ENCODE peak calls at places on chromosomes 5 and 9, in ten cellular contexts. X is nephron progenitor cell, L is left lung, P is MCF 10A, K is vagina, I is uterus, N is adrenal gland, H is psoas muscle, U is lower leg skin, S is mammary epithelial cell. Y is an unnamed sample.

GRCh38 chr9:91248707-91249106 is 113.0 kb downstream of the AUH start:
- DNase-seq in P (no peak), X (no peak), I (no peak), N (no peak), S (no peak), U (no peak), H (no peak), K (no peak), L (no peak), Y (no peak)

GRCh38 chr5:40233268-40233667 is 446.4 kb upstream of the PTGER4 start:
- DNase-seq in H (no peak), L (no peak), K (no peak), U (no peak), S (no peak), P (no peak), I (no peak), X (no peak), N (no peak), Y (no peak)

GRCh38 chr5:55241756-55242155 is 8.3 kb upstream of the CCNO start:
- DNase-seq in K (no peak), L (no peak), I (no peak), S (no peak), U (no peak), P (no peak), N (no peak), X (no peak), H (no peak), Y (no peak)

GRCh38 chr5:93874080-93874479 is 132.7 kb upstream of the POU5F2 start:
- DNase-seq in S (peak; percentile 17), U (no peak), K (no peak), X (no peak), I (no peak), N (no peak), L (no peak), H (no peak), P (peak; percentile 45), Y (no peak)

GRCh38 chr9:19781240-19781639 is 7.6 kb downstream of the SLC24A2 start:
- DNase-seq in P (no peak), X (no peak), U (no peak), S (no peak), H (no peak), K (no peak), L (no peak), I (no peak), N (no peak), Y (no peak)

GRCh38 chr5:13957032-13957645 is 12.7 kb upstream of the DNAH5 start:
- DNase-seq in H (no peak), S (peak; percentile 59), P (peak; percentile 68), X (peak; percentile 42), L (no peak), N (no peak), K (no peak), I (no peak), U (no peak), Y (no peak)

GRCh38 chr5:136769900-136770684 is 404.7 kb upstream of the TRPC7 start:
- DNase-seq in L (peak; percentile 38), U (peak; percentile 89), I (peak; percentile 43), X (peak; percentile 80), P (peak; percentile 89), H (peak; percentile 67), N (peak; percentile 70), K (no peak), S (peak; percentile 45), Y (peak; percentile 81)

GRCh38 chr5:95773325-95774059 is 42.4 kb downstream of the RHOBTB3 start:
- DNase-seq in I (no peak), U (no peak), N (no peak), K (no peak), P (peak; percentile 83), S (peak; percentile 74), L (no peak), H (no peak), X (no peak), Y (no peak)

GRCh38 chr5:75727931-75728330 is 10.7 kb upstream of the POC5 start:
- DNase-seq in H (no peak), I (no peak), N (no peak), U (no peak), L (no peak), K (no peak), S (no peak), X (no peak), P (no peak), Y (no peak)

GRCh38 chr5:79699766-79700400 is 10.2 kb downstream of the CMYA5 start:
- DNase-seq in S (peak; percentile 23), H (no peak), L (no peak), U (no peak), P (no peak), X (no peak), I (no peak), N (no peak), K (no peak), Y (no peak)

DNA sequence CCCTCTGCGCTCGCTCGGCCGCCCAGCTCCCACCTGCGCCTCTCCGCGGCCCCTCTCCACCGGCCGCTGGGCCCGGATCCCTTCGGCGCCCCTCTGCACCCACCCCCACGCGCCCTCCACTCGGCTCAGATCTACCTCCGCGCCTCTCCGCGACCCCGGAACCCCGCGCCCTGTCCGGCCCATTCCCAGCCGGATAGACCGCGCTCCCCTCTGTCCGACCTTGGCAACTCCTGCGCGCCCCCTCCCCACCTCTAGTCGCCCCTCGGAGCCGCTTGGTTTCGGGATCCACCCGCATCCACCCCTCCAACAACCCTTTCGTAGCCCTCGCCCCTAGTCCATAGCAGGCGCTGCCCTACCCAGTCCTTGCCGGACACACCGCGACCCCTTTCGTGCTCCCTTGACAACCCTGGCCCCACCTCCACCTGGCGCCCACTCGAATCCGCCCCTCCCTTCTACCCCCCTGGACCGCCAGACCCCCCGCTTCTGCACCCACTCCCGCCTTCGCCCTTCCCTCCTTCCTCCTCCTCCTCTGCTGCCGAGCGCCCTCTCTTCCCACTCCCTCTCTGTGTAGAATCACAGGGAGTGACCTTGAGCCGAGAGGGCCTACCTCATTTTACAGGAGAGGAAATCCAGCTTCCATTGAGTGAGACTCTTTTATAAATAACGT is 496 bp upstream of the AK3 start:
- DNase-seq in U (peak; percentile 88), X (no peak), L (peak; percentile 61), S (peak; percentile 29), I (no peak), P (peak; percentile 61), K (peak; percentile 88), N (peak; percentile 57), H (no peak), Y (no peak)
- TF ChIP-seq CTCF in U (no peak), X (no peak), L (no peak), S (no peak), I (no peak), P (no peak), K (no peak), N (no peak), H (no peak), Y (no peak)

DNA sequence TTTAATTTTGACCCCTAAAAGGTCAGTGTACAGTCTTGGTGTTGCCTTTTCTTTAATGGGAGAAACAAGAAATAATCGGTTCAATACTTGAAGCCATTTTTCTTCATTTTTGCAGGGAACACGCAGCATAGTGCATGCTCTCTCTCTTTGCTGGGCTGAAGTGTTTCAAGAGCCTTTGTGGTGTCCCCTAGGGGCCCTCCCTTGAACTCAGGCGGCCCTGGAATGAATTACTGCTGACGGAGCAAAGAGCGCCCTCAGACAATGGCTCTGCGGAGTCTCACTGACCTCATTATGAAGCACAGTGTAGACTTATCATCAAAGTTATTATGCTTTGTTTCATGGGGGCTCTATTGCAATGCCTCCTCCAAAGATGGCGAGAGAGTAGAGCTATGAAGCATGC is 64.9 kb upstream of the ADCY2 start:
- DNase-seq in L (no peak), H (no peak), I (no peak), S (no peak), P (no peak), U (no peak), N (no peak), X (peak; percentile 32), K (no peak), Y (no peak)
- TF ChIP-seq CTCF in L (no peak), H (no peak), I (no peak), S (no peak), P (no peak), U (no peak), N (no peak), X (no peak), K (no peak), Y (no peak)

DNA sequence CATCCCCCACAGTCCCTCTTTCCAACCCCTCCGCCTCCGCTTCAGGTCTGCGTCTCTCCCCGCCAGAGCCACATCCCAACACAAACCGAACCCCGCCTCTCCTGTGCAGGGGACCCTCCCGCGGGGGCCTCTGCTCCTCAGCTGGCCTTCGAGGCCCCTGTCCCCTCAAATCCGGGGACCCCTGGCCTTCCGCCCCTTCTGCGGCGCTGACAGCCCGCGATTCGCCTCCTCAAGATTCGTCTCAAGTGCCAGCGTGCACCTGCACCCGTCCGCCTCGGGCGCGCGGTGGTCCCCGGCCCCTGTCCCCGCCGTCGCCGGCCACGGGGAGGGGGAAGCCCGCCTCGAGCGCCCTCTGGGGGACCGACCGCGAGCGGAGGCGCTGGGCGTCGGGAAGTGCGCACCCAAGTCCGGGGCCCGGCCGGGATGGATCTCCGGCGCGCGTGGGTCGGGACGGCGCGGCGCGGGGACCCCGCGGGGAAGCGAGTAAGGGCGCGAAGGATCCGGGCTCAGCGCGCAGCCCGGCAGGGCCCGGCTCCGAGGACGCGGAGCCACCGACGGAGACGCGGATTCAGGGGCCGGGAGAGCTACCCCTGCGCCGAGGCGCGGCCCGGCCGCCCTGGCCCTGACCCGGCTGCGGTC is 623 bp downstream of the FLT4 start:
- DNase-seq in X (peak; percentile 80), L (no peak), N (no peak), I (peak; percentile 10), K (no peak), P (no peak), S (no peak), H (no peak), U (peak; percentile 77), Y (no peak)
- TF ChIP-seq CTCF in X (peak; percentile 24), L (no peak), N (no peak), I (no peak), K (no peak), P (no peak), S (no peak), H (no peak), U (no peak), Y (no peak)

DNA sequence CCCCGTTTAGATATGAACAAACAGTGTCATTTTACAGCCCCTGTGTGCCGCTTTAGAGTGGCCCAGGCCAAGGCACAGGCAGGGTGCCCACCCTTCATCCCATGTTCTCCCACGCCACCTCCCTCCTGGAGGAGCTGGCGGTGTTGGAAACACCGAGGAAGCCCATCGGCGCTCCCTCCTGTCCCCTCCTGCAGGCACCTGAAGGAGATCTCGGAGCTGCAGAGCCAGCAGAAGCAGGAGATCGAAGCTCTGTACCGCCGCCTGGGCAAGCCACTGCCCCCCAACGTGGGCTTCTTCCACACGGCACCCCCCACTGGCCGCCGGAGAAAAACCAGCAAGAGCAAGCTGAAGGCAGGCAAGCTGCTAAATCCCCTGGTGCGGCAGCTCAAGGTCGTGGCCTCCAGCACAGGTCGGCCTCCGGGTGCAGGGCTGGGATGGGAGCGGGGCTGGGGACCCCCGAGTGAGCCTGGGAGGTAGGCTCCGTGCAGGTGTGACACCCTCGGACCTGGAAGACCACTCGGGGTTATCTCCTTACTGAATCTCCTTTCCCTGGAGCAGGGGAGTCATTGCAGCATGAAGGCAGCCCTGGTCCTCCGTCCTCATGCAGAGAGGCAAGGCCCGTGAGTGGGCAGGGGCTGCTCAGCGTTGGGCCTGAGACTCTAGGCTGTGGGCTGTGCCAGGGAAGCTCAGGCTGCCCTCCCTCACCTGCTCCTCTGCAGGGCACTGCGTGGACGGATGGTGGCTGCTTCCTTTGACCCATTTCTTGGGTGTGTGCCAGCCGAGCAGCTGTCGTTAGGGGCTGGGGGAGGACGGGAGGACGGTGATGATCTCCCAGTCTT is 113.9 kb downstream of the WNK2 start:
- DNase-seq in L (no peak), X (no peak), H (peak; percentile 75), P (no peak), I (no peak), K (no peak), N (no peak), S (no peak), U (peak; percentile 80), Y (no peak)
- TF ChIP-seq CTCF in L (no peak), X (no peak), H (no peak), P (no peak), I (no peak), K (no peak), N (no peak), S (no peak), U (no peak), Y (no peak)

Y was measured in mesothelial cell of epicardium.